ENCODE peak calls at places on chromosomes 2 and 18, in nine cellular contexts. F is dorsolateral prefrontal cortex; M is mucosa of gallbladder; G is AML-193; R is suprapubic skin; Q is Peyer's patch; L is GM03348; U is activated CD8-positive, alpha-beta memory T cell treated with anti-CD3 and anti-CD28 coated beads, Interleukin-2, amount 10 ng/mL, durations not matched to agents 7 days and 5 days; N is astrocyte of the spinal cord. T is an unnamed sample.

GRCh38 chr18:50507120-50507590 is 52.7 kb upstream of the MAPK4 start:
- DNase-seq in F (peak), M (peak), G (no peak), R (no peak), Q (peak), L (peak), U (no peak), N (no peak), T (no peak)

GRCh38 chr2:239109041-239109915 is 261.4 kb downstream of the TWIST2 start:
- DNase-seq in F (no peak), M (peak), G (no peak), R (no peak), Q (peak), L (no peak), U (no peak), N (no peak), T (no peak)

GRCh38 chr18:75915941-75916640 is 488.6 kb upstream of the SMIM21 start:
- DNase-seq in F (peak), M (no peak), G (no peak), R (no peak), Q (no peak), L (peak), U (no peak), N (no peak), T (no peak)

GRCh38 chr18:394276-394996 is 106.1 kb downstream of the COLEC12 start:
- DNase-seq in F (no peak), M (no peak), G (no peak), R (no peak), Q (no peak), L (no peak), U (no peak), N (no peak), T (no peak)

GRCh38 chr18:22330508-22330907 is 87.2 kb downstream of the CTAGE1 start:
- DNase-seq in F (no peak), M (no peak), G (no peak), R (no peak), Q (no peak), L (no peak), U (no peak), N (no peak), T (no peak)

GRCh38 chr2:47984041-47984440 is 77.7 kb upstream of the FBXO11 start:
- DNase-seq in F (no peak), M (no peak), G (no peak), R (no peak), Q (no peak), L (peak), U (no peak), N (peak), T (no peak)

GRCh38 chr2:23497063-23497462 is 112.1 kb downstream of the KLHL29 start:
- DNase-seq in F (no peak), M (no peak), G (peak), R (no peak), Q (no peak), L (no peak), U (peak), N (peak), T (no peak)

GRCh38 chr2:44333994-44334393 is 27.3 kb downstream of the PREPL start:
- DNase-seq in F (no peak), M (no peak), G (no peak), R (no peak), Q (no peak), L (no peak), U (no peak), N (no peak), T (no peak)

GRCh38 chr2:143906850-143907249 is 613.1 kb downstream of the ZEB2 start:
- DNase-seq in F (no peak), M (no peak), G (no peak), R (no peak), Q (no peak), L (no peak), U (no peak), N (no peak), T (no peak)

GRCh38 chr18:52313213-52313612 is 26.8 kb upstream of the DCC start:
- DNase-seq in F (no peak), M (no peak), G (no peak), R (no peak), Q (no peak), L (no peak), U (no peak), N (peak), T (no peak)

GRCh38 chr2:58448065-58448507 is 207.0 kb upstream of the FANCL start:
- DNase-seq in F (peak), M (peak), G (peak), R (no peak), Q (no peak), L (peak), U (peak), N (peak), T (peak)

GRCh38 chr2:197804758-197805597 is 585 bp downstream of the PLCL1 start:
- DNase-seq in F (peak), M (no peak), G (no peak), R (peak), Q (peak), L (peak), U (peak), N (peak), T (peak)

GRCh38 chr2:26737221-26737620 is 26.9 kb upstream of the SLC35F6 start:
- DNase-seq in F (no peak), M (no peak), G (no peak), R (no peak), Q (no peak), L (no peak), U (no peak), N (no peak), T (no peak)

GRCh38 chr2:32773409-32773808 is 145.6 kb downstream of the TTC27 start:
- DNase-seq in F (no peak), M (no peak), G (no peak), R (no peak), Q (no peak), L (no peak), U (no peak), N (no peak), T (no peak)

GRCh38 chr2:98474979-98475632 is 30.4 kb downstream of the INPP4A start:
- DNase-seq in F (no peak), M (no peak), G (no peak), R (no peak), Q (no peak), L (no peak), U (no peak), N (no peak), T (no peak)

GRCh38 chr2:9914384-9915065 is 37.0 kb upstream of the GRHL1 start:
- DNase-seq in F (no peak), M (no peak), G (no peak), R (no peak), Q (no peak), L (peak), U (peak), N (peak), T (no peak)

GRCh38 chr2:11340717-11341116 is 3.7 kb downstream of the ROCK2 start:
- DNase-seq in F (no peak), M (no peak), G (no peak), R (no peak), Q (no peak), L (no peak), U (no peak), N (no peak), T (no peak)

GRCh38 chr2:159557437-159558034 is 58.8 kb downstream of the BAZ2B start:
- DNase-seq in F (no peak), M (no peak), G (peak), R (no peak), Q (no peak), L (no peak), U (no peak), N (peak), T (no peak)